ENCODE peak calls at places on chromosomes 12 and 14, in nine cellular contexts. Q is HEK293T; H is pancreas; T is activated CD4-positive, alpha-beta T cell treated with anti-CD3 and anti-CD28 coated beads, Interleukin-2, amount 10 ng/mL, durations not matched to agents 7 days and 5 days; N is effector CD4-positive, alpha-beta T cell; W is prostate gland; U is activated CD8-positive, alpha-beta memory T cell treated with anti-CD3 and anti-CD28 coated beads for 1 hour; F is T1000; A is AG04450. V is an unnamed sample.

GRCh38 chr12:69475237-69475984 is 5.2 kb downstream of the FRS2 start:
- DNase-seq in W (no peak), A (no peak), F (no peak), H (no peak), U (no peak), N (no peak), Q (no peak), T (no peak), V (no peak)

GRCh38 chr14:92696356-92696755 is 52.1 kb downstream of the LGMN start:
- DNase-seq in N (no peak), H (no peak), T (no peak), W (no peak), Q (no peak), U (no peak), A (no peak), F (no peak), V (no peak)

GRCh38 chr14:93954900-93955891 is 21.2 kb downstream of the ASB2 start:
- DNase-seq in U (no peak), Q (no peak), N (peak), T (peak), W (no peak), H (no peak), A (no peak), F (no peak), V (no peak)

GRCh38 chr12:114425031-114425626 is 19.2 kb upstream of the TBX5 start:
- DNase-seq in U (no peak), N (no peak), Q (no peak), H (no peak), A (no peak), F (no peak), W (no peak), T (no peak), V (no peak)

GRCh38 chr14:68762944-68763831 is 29.7 kb downstream of the ZFP36L1 start:
- DNase-seq in W (no peak), F (no peak), N (no peak), T (no peak), Q (peak), A (no peak), U (no peak), H (peak), V (no peak)

GRCh38 chr12:10031771-10032175 is 1.3 kb downstream of the CLEC9A start:
- DNase-seq in U (no peak), H (no peak), T (no peak), A (peak), Q (no peak), F (peak), W (no peak), N (no peak), V (peak)

GRCh38 chr14:64265222-64265621 is 28.9 kb downstream of the ESR2 start:
- DNase-seq in F (no peak), T (no peak), A (no peak), W (no peak), H (no peak), U (no peak), N (no peak), Q (no peak), V (no peak)

GRCh38 chr14:88910386-88910785 is 85.9 kb downstream of the TTC8 start:
- DNase-seq in H (peak), Q (no peak), U (no peak), W (no peak), N (no peak), A (no peak), F (no peak), T (no peak), V (no peak)

GRCh38 chr12:26803552-26803951 is 29.4 kb downstream of the ITPR2 start:
- DNase-seq in N (no peak), A (no peak), Q (no peak), H (no peak), U (no peak), W (no peak), F (no peak), T (no peak), V (peak)

GRCh38 chr12:119959435-119959834 is 29.6 kb upstream of the BICDL1 start:
- DNase-seq in A (no peak), F (no peak), U (no peak), W (peak), T (no peak), N (no peak), H (no peak), Q (no peak), V (no peak)

GRCh38 chr14:65846469-65846868 is 433.9 kb downstream of the FUT8 start:
- DNase-seq in H (no peak), F (no peak), N (no peak), Q (no peak), A (no peak), T (peak), U (no peak), W (no peak), V (no peak)

GRCh38 chr12:2052861-2053674 is at the start of gene CACNA1C:
- DNase-seq in Q (peak), N (no peak), F (peak), W (peak), H (no peak), A (no peak), T (peak), U (no peak), V (no peak)

GRCh38 chr12:49750027-49750977 is 8.9 kb downstream of the TMBIM6 start:
- DNase-seq in A (no peak), F (no peak), W (no peak), H (no peak), N (no peak), T (peak), Q (no peak), U (no peak), V (no peak)

GRCh38 chr12:106682594-106683234 is 91.8 kb upstream of the RIC8B start:
- DNase-seq in A (no peak), N (no peak), Q (no peak), W (no peak), F (no peak), U (no peak), H (no peak), T (no peak), V (no peak)

V was measured in AG04449.